ENCODE peak calls at places on chromosomes 7 and 10, in seven cellular contexts. G is endothelial cell; V is esophagus muscularis mucosa; T is lower leg skin; L is stimulated activated CD4-positive, alpha-beta T cell treated with anti-CD3 and anti-CD28 coated beads, Interleukin-15, amount 100 ng/mL, for 1 hour; R is activated CD4-positive, alpha-beta memory T cell treated with anti-CD3 and anti-CD28 coated beads, Interleukin-2, amount 10 ng/mL, durations not matched to agents 7 days and 5 days; C is ecto neural progenitor cell. Y is an unnamed sample.

GRCh38 chr10:51180141-51180540 is 105.9 kb downstream of the PRKG1 start:
- DNase-seq in G (no peak), V (no peak), T (no peak), L (no peak), R (no peak), C (no peak), Y (no peak)

GRCh38 chr10:64044098-64044497 is 522.9 kb downstream of the REEP3 start:
- DNase-seq in G (no peak), V (no peak), T (no peak), L (no peak), R (no peak), C (no peak), Y (no peak)

GRCh38 chr10:104246981-104247380 is 7.7 kb upstream of the GSTO1 start:
- DNase-seq in G (no peak), V (no peak), T (no peak), L (no peak), R (peak; percentile 32), C (no peak), Y (peak; percentile 47)

GRCh38 chr7:24428676-24429075 is 144.6 kb upstream of the PALS2 start:
- DNase-seq in G (no peak), V (no peak), T (no peak), L (no peak), R (no peak), C (no peak), Y (no peak)

GRCh38 chr7:1669486-1669951 is 558 bp upstream of the ELFN1 start:
- DNase-seq in G (no peak), V (no peak), T (peak; percentile 74), L (no peak), R (no peak), C (no peak), Y (no peak)

GRCh38 chr10:109953745-109954144 is 30.4 kb upstream of the XPNPEP1 start:
- DNase-seq in G (no peak), V (no peak), T (no peak), L (no peak), R (no peak), C (no peak), Y (no peak)

GRCh38 chr7:20928022-20928421 is 141.3 kb upstream of the SP8 start:
- DNase-seq in G (no peak), V (no peak), T (no peak), L (no peak), R (no peak), C (no peak), Y (no peak)

GRCh38 chr7:132152490-132152889 is 423.8 kb downstream of the PLXNA4 start:
- DNase-seq in G (no peak), V (no peak), T (no peak), L (no peak), R (no peak), C (no peak), Y (no peak)

GRCh38 chr7:7183061-7183832 is 903 bp downstream of the C1GALT1 start:
- DNase-seq in G (no peak), V (no peak), T (no peak), L (peak; percentile 32), R (peak; percentile 56), C (no peak), Y (no peak)

GRCh38 chr10:3090914-3091313 is 23.6 kb downstream of the PFKP start:
- DNase-seq in G (no peak), V (no peak), T (no peak), L (no peak), R (no peak), C (no peak), Y (no peak)

GRCh38 chr7:79410345-79410744 is 43.1 kb downstream of the MAGI2 start:
- DNase-seq in G (no peak), V (no peak), T (no peak), L (no peak), R (no peak), C (no peak), Y (no peak)

GRCh38 chr7:55476071-55476803 is 96.1 kb downstream of the VOPP1 start:
- DNase-seq in G (no peak), V (peak; percentile 64), T (peak; percentile 56), L (no peak), R (peak; percentile 11), C (no peak), Y (peak; percentile 45)

GRCh38 chr7:158646766-158647474 is 57.7 kb downstream of the NCAPG2 start:
- DNase-seq in G (peak; percentile 42), V (no peak), T (no peak), L (no peak), R (peak; percentile 31), C (no peak), Y (no peak)

GRCh38 chr7:38163671-38164070 is 14.4 kb upstream of the STARD3NL start:
- DNase-seq in G (no peak), V (no peak), T (no peak), L (no peak), R (no peak), C (no peak), Y (no peak)

GRCh38 chr10:10699427-10699826 is 318.2 kb upstream of the CELF2 start:
- DNase-seq in G (no peak), V (no peak), T (no peak), L (no peak), R (no peak), C (no peak), Y (no peak)

GRCh38 chr10:123868058-123868995 is 23.3 kb downstream of the CPXM2 start:
- DNase-seq in G (no peak), V (no peak), T (peak; percentile 78), L (no peak), R (no peak), C (no peak), Y (no peak)

GRCh38 chr7:100007887-100008286 is 7.5 kb upstream of the ZKSCAN1 start:
- DNase-seq in G (no peak), V (no peak), T (no peak), L (no peak), R (no peak), C (no peak), Y (no peak)

GRCh38 chr7:38310601-38311057 is 37.2 kb upstream of the TARP start:
- DNase-seq in G (no peak), V (no peak), T (no peak), L (no peak), R (no peak), C (no peak), Y (no peak)

GRCh38 chr7:12769464-12769863 is 82.0 kb downstream of the ARL4A start:
- DNase-seq in G (no peak), V (no peak), T (no peak), L (no peak), R (no peak), C (no peak), Y (no peak)

GRCh38 chr10:112375721-112376577 is 2.0 kb downstream of the ACSL5 start:
- DNase-seq in G (no peak), V (no peak), T (no peak), L (no peak), R (peak; percentile 62), C (no peak), Y (no peak)

GRCh38 chr7:7972927-7973594 is 4.5 kb downstream of the GLCCI1 start:
- DNase-seq in G (no peak), V (no peak), T (no peak), L (no peak), R (no peak), C (no peak), Y (no peak)

GRCh38 chr10:49645417-49646255 is 31.8 kb downstream of the CHAT start:
- DNase-seq in G (no peak), V (no peak), T (no peak), L (no peak), R (no peak), C (peak; percentile 19), Y (no peak)

GRCh38 chr10:131810805-131811137 is 90.0 kb upstream of the PPP2R2D start:
- DNase-seq in G (no peak), V (no peak), T (peak; percentile 75), L (no peak), R (peak; percentile 9), C (peak; percentile 33), Y (no peak)

GRCh38 chr7:47873767-47874166 is 74.5 kb downstream of the PKD1L1 start:
- DNase-seq in G (no peak), V (peak; percentile 90), T (peak; percentile 43), L (no peak), R (no peak), C (no peak), Y (peak; percentile 41)

GRCh38 chr7:28083159-28083997 is 97.2 kb downstream of the JAZF1 start:
- DNase-seq in G (no peak), V (no peak), T (no peak), L (no peak), R (no peak), C (no peak), Y (no peak)

GRCh38 chr10:101230185-101230917 is 1.1 kb upstream of the LBX1 start:
- DNase-seq in G (peak; percentile 63), V (no peak), T (no peak), L (no peak), R (no peak), C (no peak), Y (no peak)

GRCh38 chr10:73838827-73839226 is 27.4 kb upstream of the NDST2 start:
- DNase-seq in G (no peak), V (no peak), T (no peak), L (no peak), R (no peak), C (no peak), Y (no peak)

GRCh38 chr10:16341637-16342036 is 95.2 kb upstream of the PTER start:
- DNase-seq in G (no peak), V (no peak), T (no peak), L (no peak), R (no peak), C (no peak), Y (no peak)

GRCh38 chr10:19832624-19833507 is 16.6 kb downstream of the PLXDC2 start:
- DNase-seq in G (no peak), V (no peak), T (no peak), L (no peak), R (no peak), C (no peak), Y (no peak)

GRCh38 chr7:88806280-88807037 is 10.9 kb upstream of the TEX47 start:
- DNase-seq in G (no peak), V (no peak), T (no peak), L (no peak), R (no peak), C (no peak), Y (no peak)

GRCh38 chr10:44313706-44314307 is 71.1 kb downstream of the CXCL12 start:
- DNase-seq in G (no peak), V (peak; percentile 64), T (no peak), L (no peak), R (no peak), C (no peak), Y (no peak)

GRCh38 chr7:27835408-27835807 is 95.4 kb downstream of the TAX1BP1 start:
- DNase-seq in G (no peak), V (no peak), T (no peak), L (no peak), R (no peak), C (no peak), Y (no peak)

GRCh38 chr7:31741852-31742251 is 54.8 kb downstream of the PPP1R17 start:
- DNase-seq in G (no peak), V (no peak), T (no peak), L (no peak), R (no peak), C (no peak), Y (no peak)

GRCh38 chr10:103040424-103040823 is 122.3 kb downstream of the CNNM2 start:
- DNase-seq in G (no peak), V (no peak), T (no peak), L (no peak), R (no peak), C (no peak), Y (peak; percentile 51)

GRCh38 chr10:118953999-118954398 is 75.5 kb upstream of the NANOS1 start:
- DNase-seq in G (no peak), V (peak; percentile 89), T (peak; percentile 45), L (no peak), R (no peak), C (peak; percentile 25), Y (no peak)

GRCh38 chr7:127667751-127668530 is 15.9 kb downstream of the SND1 start:
- DNase-seq in G (no peak), V (no peak), T (no peak), L (no peak), R (no peak), C (no peak), Y (no peak)

GRCh38 chr7:38367301-38367700 is 93.9 kb upstream of the TARP start:
- DNase-seq in G (no peak), V (no peak), T (no peak), L (no peak), R (peak; percentile 44), C (no peak), Y (no peak)

GRCh38 chr10:120833222-120833928 is 17.8 kb upstream of the WDR11 start:
- DNase-seq in G (no peak), V (no peak), T (no peak), L (no peak), R (no peak), C (no peak), Y (no peak)

Y was measured in GM04503.